ENCODE peak calls at places on chromosome 14, in five cellular contexts. P is H9, K is PC-9, W is body of pancreas, J is endothelial cell. N is an unnamed sample.

GRCh38 chr14:55073856-55074255 is 22.4 kb downstream of the MAPK1IP1L start:
- DNase-seq in P (no peak), K (no peak), W (no peak), J (no peak), N (no peak)

GRCh38 chr14:95533391-95533821 is 1.4 kb upstream of the GLRX5 start:
- DNase-seq in P (no peak), K (no peak), W (no peak), J (no peak), N (no peak)

GRCh38 chr14:101227611-101228594 is 324.4 kb upstream of the RTL1 start:
- DNase-seq in P (peak), K (no peak), W (no peak), J (no peak), N (no peak)

GRCh38 chr14:64800000-64800399 is 79.7 kb downstream of the SPTB start:
- DNase-seq in P (peak), K (peak), W (peak), J (peak), N (no peak)

GRCh38 chr14:104103061-104104005 is 17.8 kb downstream of the ASPG start:
- DNase-seq in P (peak), K (no peak), W (no peak), J (no peak), N (peak)

GRCh38 chr14:91032250-91032649 is 28.2 kb downstream of the RPS6KA5 start:
- DNase-seq in P (no peak), K (no peak), W (no peak), J (no peak), N (no peak)

GRCh38 chr14:72476657-72477499 is 417.0 kb downstream of the DPF3 start:
- DNase-seq in P (peak), K (no peak), W (no peak), J (no peak), N (no peak)

GRCh38 chr14:88029500-88029899 is 24.6 kb downstream of the GPR65 start:
- DNase-seq in P (no peak), K (no peak), W (no peak), J (no peak), N (no peak)

GRCh38 chr14:102418853-102419240 is 56.1 kb downstream of the TECPR2 start:
- DNase-seq in P (no peak), K (no peak), W (no peak), J (no peak), N (no peak)

GRCh38 chr14:46734287-46734686 is 82.7 kb upstream of the RPL10L start:
- DNase-seq in P (no peak), K (no peak), W (no peak), J (no peak), N (no peak)

GRCh38 chr14:73232984-73233383 is 4.3 kb upstream of the PAPLN start:
- DNase-seq in P (no peak), K (no peak), W (no peak), J (no peak), N (no peak)

GRCh38 chr14:61694830-61695694 is at the start of gene HIF1A:
- DNase-seq in P (peak), K (peak), W (peak), J (peak), N (peak)

GRCh38 chr14:60064491-60065072 is 27.1 kb upstream of the PCNX4 start:
- DNase-seq in P (no peak), K (no peak), W (no peak), J (no peak), N (no peak)

GRCh38 chr14:72243894-72244293 is 311.7 kb downstream of the RGS6 start:
- DNase-seq in P (no peak), K (no peak), W (no peak), J (no peak), N (no peak)

GRCh38 chr14:22668417-22668816 is 24.3 kb upstream of the OR6J1 start:
- DNase-seq in P (no peak), K (no peak), W (no peak), J (no peak), N (no peak)

GRCh38 chr14:72594099-72594901 is 299.6 kb downstream of the DPF3 start:
- DNase-seq in P (no peak), K (no peak), W (no peak), J (no peak), N (no peak)

GRCh38 chr14:102516531-102517411 is 7.2 kb upstream of the ANKRD9 start:
- DNase-seq in P (peak), K (peak), W (peak), J (peak), N (peak)

GRCh38 chr14:80792756-80793155 is 148.8 kb downstream of the CEP128 start:
- DNase-seq in P (no peak), K (no peak), W (no peak), J (no peak), N (no peak)

GRCh38 chr14:50410921-50411320 is 14.2 kb upstream of the CDKL1 start:
- DNase-seq in P (no peak), K (no peak), W (no peak), J (no peak), N (no peak)
- TF ChIP-seq CTCF in P (no peak), K (no peak), W (no peak), J (no peak), N (no peak)

GRCh38 chr14:100138082-100138787 is 21.2 kb downstream of the DEGS2 start:
- DNase-seq in P (no peak), K (no peak), W (no peak), J (no peak), N (no peak)

GRCh38 chr14:100137173-100137572 is 22.3 kb downstream of the DEGS2 start:
- DNase-seq in P (no peak), K (no peak), W (no peak), J (no peak), N (no peak)

GRCh38 chr14:100135073-100135472 is 24.4 kb downstream of the DEGS2 start:
- DNase-seq in P (no peak), K (no peak), W (no peak), J (no peak), N (no peak)

GRCh38 chr14:100134591-100134990 is 24.9 kb downstream of the DEGS2 start:
- DNase-seq in P (no peak), K (no peak), W (peak), J (no peak), N (no peak)

GRCh38 chr14:100135784-100136183 is 23.7 kb downstream of the DEGS2 start:
- DNase-seq in P (no peak), K (no peak), W (no peak), J (no peak), N (no peak)
- TF ChIP-seq CTCF in P (peak), K (no peak), W (no peak), J (no peak), N (no peak)

GRCh38 chr14:39682563-39682962 is 250.3 kb upstream of the FBXO33 start:
- DNase-seq in P (no peak), K (no peak), W (no peak), J (no peak), N (no peak)
- TF ChIP-seq CTCF in P (no peak), K (no peak), W (no peak), J (no peak), N (no peak)

DNA sequence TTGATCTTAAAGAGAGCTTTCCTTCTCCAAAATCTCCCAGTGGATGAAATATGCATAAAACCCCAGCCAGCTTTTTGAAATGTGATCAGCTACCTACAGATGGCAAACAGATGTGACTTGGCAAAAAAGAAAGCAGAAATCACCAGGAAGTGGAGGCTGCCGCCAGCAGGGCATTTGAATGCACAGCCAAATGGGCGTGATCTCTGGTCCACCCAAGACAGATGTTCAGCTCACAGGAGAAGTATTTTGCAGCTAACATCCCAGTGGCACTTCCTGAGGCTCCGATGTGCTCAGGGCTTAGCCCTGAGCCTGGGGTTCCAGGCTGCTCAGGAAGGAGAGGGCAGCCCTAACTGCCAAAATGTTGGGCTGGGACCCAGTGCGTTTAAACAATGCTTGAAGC is 78.2 kb downstream of the LGMN start:
- DNase-seq in P (no peak), K (no peak), W (no peak), J (no peak), N (no peak)
- TF ChIP-seq CTCF in P (no peak), K (no peak), W (no peak), J (no peak), N (no peak)

GRCh38 chr14:38205949-38206665 is 1.6 kb upstream of the SSTR1 start:
- DNase-seq in P (no peak), K (no peak), W (no peak), J (no peak), N (no peak)

GRCh38 chr14:38203929-38204716 is 3.6 kb upstream of the SSTR1 start:
- DNase-seq in P (no peak), K (no peak), W (no peak), J (no peak), N (no peak)

GRCh38 chr14:38205414-38205813 is 2.3 kb upstream of the SSTR1 start:
- DNase-seq in P (no peak), K (no peak), W (no peak), J (no peak), N (no peak)

GRCh38 chr14:38206689-38207088 is 1.0 kb upstream of the SSTR1 start:
- DNase-seq in P (no peak), K (no peak), W (no peak), J (no peak), N (no peak)

GRCh38 chr14:38204717-38205115 is 3.0 kb upstream of the SSTR1 start:
- DNase-seq in P (no peak), K (no peak), W (no peak), J (no peak), N (no peak)
- TF ChIP-seq CTCF in P (no peak), K (no peak), W (no peak), J (no peak), N (no peak)

GRCh38 chr14:68772761-68773381 is 20.0 kb downstream of the ZFP36L1 start:
- DNase-seq in P (no peak), K (no peak), W (no peak), J (no peak), N (peak)

GRCh38 chr14:68774771-68775613 is 17.9 kb downstream of the ZFP36L1 start:
- DNase-seq in P (no peak), K (no peak), W (peak), J (no peak), N (peak)

GRCh38 chr14:68777644-68778043 is 15.2 kb downstream of the ZFP36L1 start:
- DNase-seq in P (no peak), K (no peak), W (peak), J (no peak), N (no peak)

GRCh38 chr14:68771631-68772030 is 21.2 kb downstream of the ZFP36L1 start:
- DNase-seq in P (no peak), K (no peak), W (no peak), J (peak), N (peak)

GRCh38 chr14:68775614-68776126 is 17.2 kb downstream of the ZFP36L1 start:
- DNase-seq in P (no peak), K (no peak), W (peak), J (no peak), N (peak)
- TF ChIP-seq CTCF in P (peak), K (peak), W (no peak), J (peak), N (peak)

GRCh38 chr14:33499687-33500086 is 451.2 kb downstream of the EGLN3 start:
- DNase-seq in P (no peak), K (no peak), W (no peak), J (no peak), N (no peak)
- TF ChIP-seq CTCF in P (no peak), K (no peak), W (no peak), J (no peak), N (no peak)